ENCODE peak calls at places on chromosome 11, in five cellular contexts. V is AG10803, K is body of pancreas, X is fibroblast of lung, Z is GF-D8. S is an unnamed sample.

GRCh38 chr11:104705475-104706195 is 192.6 kb downstream of the CASP12 start:
- DNase-seq in X (peak), Z (peak), V (peak), K (peak), S (peak)

GRCh38 chr11:10588904-10589303 is 20.4 kb upstream of the LYVE1 start:
- DNase-seq in V (peak), X (no peak), K (no peak), Z (peak), S (peak)

GRCh38 chr11:123640677-123641494 is 13.5 kb downstream of the SCN3B start:
- DNase-seq in X (peak), V (peak), Z (peak), K (peak), S (peak)

GRCh38 chr11:67605231-67606011 is 1.3 kb upstream of the NDUFV1 start:
- DNase-seq in Z (no peak), X (no peak), K (no peak), V (no peak), S (no peak)

GRCh38 chr11:111719379-111719778 is 46.8 kb downstream of the PPP2R1B start:
- DNase-seq in K (no peak), X (peak), Z (no peak), V (peak), S (no peak)

GRCh38 chr11:79415912-79416311 is 24.9 kb downstream of the TENM4 start:
- DNase-seq in Z (no peak), V (no peak), K (no peak), X (no peak), S (no peak)

GRCh38 chr11:27084407-27084985 is 43.9 kb downstream of the BBOX1 start:
- DNase-seq in X (peak), V (peak), K (no peak), Z (no peak), S (no peak)

GRCh38 chr11:26985941-26986340 is 8.0 kb upstream of the FIBIN start:
- DNase-seq in Z (no peak), V (peak), K (no peak), X (peak), S (no peak)

GRCh38 chr11:2089536-2090165 is 49.5 kb downstream of the IGF2 start:
- DNase-seq in V (peak), K (no peak), X (peak), Z (no peak), S (peak)

GRCh38 chr11:8207080-8208000 is 38.5 kb upstream of the RIC3 start:
- DNase-seq in V (peak), K (no peak), Z (no peak), X (peak), S (no peak)

GRCh38 chr11:61908730-61909622 is 8.4 kb downstream of the RAB3IL1 start:
- DNase-seq in Z (no peak), X (no peak), V (no peak), K (peak), S (no peak)

GRCh38 chr11:111137846-111138245 is 107.7 kb upstream of the POU2AF2 start:
- DNase-seq in Z (no peak), X (no peak), V (no peak), K (no peak), S (no peak)

GRCh38 chr11:61654397-61654829 is 25.8 kb upstream of the DAGLA start:
- DNase-seq in Z (peak), V (no peak), X (no peak), K (peak), S (peak)

GRCh38 chr11:639324-639977 is 2.4 kb downstream of the DRD4 start:
- DNase-seq in Z (no peak), V (no peak), K (no peak), X (no peak), S (no peak)

GRCh38 chr11:6249822-6250555 is 9.6 kb upstream of the CCKBR start:
- DNase-seq in V (peak), X (peak), Z (no peak), K (peak), S (peak)

GRCh38 chr11:43789700-43790443 is 90.8 kb upstream of the ALKBH3 start:
- DNase-seq in K (no peak), V (peak), X (peak), Z (no peak), S (no peak)

GRCh38 chr11:78050964-78051831 is 12.5 kb upstream of the THRSP start:
- DNase-seq in K (no peak), Z (no peak), X (peak), V (peak), S (no peak)

GRCh38 chr11:100273066-100273815 is 413.8 kb upstream of the ARHGAP42 start:
- DNase-seq in Z (no peak), X (no peak), K (no peak), V (no peak), S (no peak)

GRCh38 chr11:62391642-62392425 is 27.0 kb upstream of the SCGB1A1 start:
- DNase-seq in Z (no peak), X (no peak), V (no peak), K (no peak), S (no peak)

GRCh38 chr11:114232400-114233070 is 63.7 kb upstream of the NNMT start:
- DNase-seq in K (no peak), X (no peak), V (no peak), Z (no peak), S (no peak)

GRCh38 chr11:66505276-66505816 is 5.1 kb upstream of the BBS1 start:
- DNase-seq in V (no peak), Z (no peak), K (no peak), X (no peak), S (no peak)

GRCh38 chr11:118003021-118003423 is 16.8 kb downstream of the IL10RA start:
- DNase-seq in V (no peak), K (no peak), X (no peak), Z (peak), S (peak)

GRCh38 chr11:13761250-13761649 is 92.8 kb downstream of the FAR1 start:
- DNase-seq in Z (no peak), K (no peak), X (peak), V (peak), S (no peak)

GRCh38 chr11:1218256-1218787 is 4.5 kb upstream of the MUC5B start:
- DNase-seq in V (no peak), Z (no peak), K (no peak), X (no peak), S (no peak)

GRCh38 chr11:253160-253885 is 16.5 kb downstream of the PSMD13 start:
- DNase-seq in X (no peak), V (no peak), K (no peak), Z (no peak), S (no peak)

GRCh38 chr11:124865902-124866851 is 945 bp downstream of the ROBO3 start:
- DNase-seq in X (peak), V (peak), K (no peak), Z (no peak), S (no peak)

GRCh38 chr11:34415538-34415937 is 23.2 kb upstream of the CAT start:
- DNase-seq in K (no peak), V (no peak), Z (no peak), X (no peak), S (no peak)

GRCh38 chr11:10809373-10810199 is 860 bp upstream of the EIF4G2 start:
- DNase-seq in Z (no peak), V (peak), X (peak), K (peak), S (peak)

GRCh38 chr11:102653744-102654291 is 28.7 kb upstream of the MMP20 start:
- DNase-seq in Z (no peak), V (no peak), X (peak), K (no peak), S (peak)

GRCh38 chr11:94376841-94377240 is 24.4 kb downstream of the GPR83 start:
- DNase-seq in Z (no peak), K (no peak), X (no peak), V (no peak), S (no peak)

GRCh38 chr11:46326813-46327416 is 20.3 kb upstream of the DGKZ start:
- DNase-seq in Z (no peak), K (no peak), X (no peak), V (no peak), S (no peak)

GRCh38 chr11:67507242-67507890 is 596 bp downstream of the CDK2AP2 start:
- DNase-seq in Z (no peak), V (peak), X (peak), K (peak), S (no peak)

GRCh38 chr11:104898685-104899013 is 389 bp upstream of the CASP12 start:
- DNase-seq in V (no peak), K (no peak), Z (no peak), X (no peak), S (no peak)

GRCh38 chr11:27139742-27140141 is 99.1 kb downstream of the BBOX1 start:
- DNase-seq in X (no peak), Z (no peak), V (no peak), K (no peak), S (no peak)

GRCh38 chr11:103241574-103241973 is 132.3 kb downstream of the DYNC2H1 start:
- DNase-seq in K (no peak), V (no peak), Z (no peak), X (no peak), S (no peak)

GRCh38 chr11:79087238-79087956 is 353.4 kb downstream of the TENM4 start:
- DNase-seq in K (peak), Z (no peak), X (peak), V (peak), S (no peak)

GRCh38 chr11:99773646-99774045 is 752.9 kb downstream of the CNTN5 start:
- DNase-seq in K (no peak), Z (no peak), V (no peak), X (peak), S (no peak)

S was measured in MV-4-11.